ENCODE peak calls at places on chromosomes 6 and 20, in four cellular contexts. One of them, this sample, is unnamed.

GRCh38 chr6:109671721-109672120 is 19.3 kb downstream of the AK9 start:
- DNase-seq in MM.1S: no peak
- DNase-seq in esophagus squamous epithelium: no peak
- DNase-seq in mammary epithelial cell: no peak
- DNase-seq in this sample: no peak

GRCh38 chr20:25223179-25223661 is 24.7 kb upstream of the PYGB start:
- DNase-seq in MM.1S: no peak
- DNase-seq in esophagus squamous epithelium: no peak
- DNase-seq in mammary epithelial cell: peak; percentile 99
- DNase-seq in this sample: no peak

GRCh38 chr6:118097576-118097975 is 190.5 kb downstream of the SLC35F1 start:
- DNase-seq in MM.1S: no peak
- DNase-seq in esophagus squamous epithelium: no peak
- DNase-seq in mammary epithelial cell: no peak
- DNase-seq in this sample: no peak

GRCh38 chr6:28789553-28790083 is 134.2 kb downstream of the TRIM27 start:
- DNase-seq in MM.1S: no peak
- DNase-seq in esophagus squamous epithelium: no peak
- DNase-seq in mammary epithelial cell: peak; percentile 76
- DNase-seq in this sample: no peak

GRCh38 chr6:13702809-13703302 is 8.8 kb downstream of the RANBP9 start:
- DNase-seq in MM.1S: no peak
- DNase-seq in esophagus squamous epithelium: no peak
- DNase-seq in mammary epithelial cell: no peak
- DNase-seq in this sample: no peak

GRCh38 chr20:4959582-4959981 is 41.7 kb downstream of the SLC23A2 start:
- DNase-seq in MM.1S: no peak
- DNase-seq in esophagus squamous epithelium: no peak
- DNase-seq in mammary epithelial cell: no peak
- DNase-seq in this sample: no peak

GRCh38 chr6:160420253-160420968 is 72.2 kb downstream of the SLC22A3 start:
- DNase-seq in MM.1S: no peak
- DNase-seq in esophagus squamous epithelium: no peak
- DNase-seq in mammary epithelial cell: peak; percentile 47
- DNase-seq in this sample: no peak

GRCh38 chr20:3258429-3258828 is 19.4 kb upstream of the SLC4A11 start:
- DNase-seq in MM.1S: peak; percentile 3
- DNase-seq in esophagus squamous epithelium: no peak
- DNase-seq in mammary epithelial cell: no peak
- DNase-seq in this sample: no peak

GRCh38 chr20:52048365-52048764 is 143.2 kb downstream of the ZFP64 start:
- DNase-seq in MM.1S: no peak
- DNase-seq in esophagus squamous epithelium: no peak
- DNase-seq in mammary epithelial cell: no peak
- DNase-seq in this sample: no peak

GRCh38 chr6:135102191-135102590 is 47.6 kb upstream of the HBS1L start:
- DNase-seq in MM.1S: no peak
- DNase-seq in esophagus squamous epithelium: no peak
- DNase-seq in mammary epithelial cell: no peak
- DNase-seq in this sample: no peak
- H3K4me3 ChIP-seq in MM.1S: no peak overlapping the region
- H3K4me3 ChIP-seq in esophagus squamous epithelium: no peak overlapping the region
- H3K4me3 ChIP-seq in mammary epithelial cell: no peak overlapping the region
- H3K4me3 ChIP-seq in this sample: no peak overlapping the region

DNA sequence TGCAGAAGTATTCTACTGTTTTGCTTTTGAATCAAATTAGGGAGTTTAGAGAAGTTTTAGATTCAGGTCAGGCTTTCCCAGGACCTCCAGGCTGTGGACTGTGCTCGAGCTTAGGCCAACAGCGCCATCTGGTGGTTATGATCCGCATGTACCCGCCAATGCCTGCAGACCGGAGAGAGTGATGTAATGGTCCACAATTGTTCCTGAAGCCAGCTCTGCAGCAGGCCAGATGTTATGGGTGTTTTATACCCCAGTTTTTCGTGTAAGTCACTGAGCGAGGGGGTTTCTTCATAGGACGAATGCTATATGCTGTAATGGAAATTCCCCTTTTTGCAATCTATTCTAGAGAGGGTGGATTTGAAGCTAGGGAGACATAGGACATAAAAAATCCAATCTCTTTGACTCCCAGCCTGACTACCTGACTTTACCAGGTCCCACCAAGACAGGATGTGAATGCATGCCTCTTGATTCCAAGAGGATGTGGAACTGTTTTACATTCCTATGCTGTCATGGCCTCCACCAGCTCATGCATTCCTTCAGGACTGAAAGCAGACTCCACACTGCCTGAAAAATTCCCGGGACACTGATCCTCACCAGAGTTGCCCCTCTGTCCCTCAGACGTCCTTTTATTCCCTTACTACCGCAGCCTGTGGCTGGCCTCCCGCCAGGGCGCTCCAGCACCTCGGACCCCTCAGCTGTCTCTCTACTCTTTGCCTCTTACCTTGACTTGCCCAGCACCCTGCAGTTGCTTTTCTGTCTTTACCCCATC is 41.2 kb upstream of the LY86 start:
- DNase-seq in MM.1S: peak; percentile 88
- DNase-seq in esophagus squamous epithelium: peak; percentile 25
- DNase-seq in mammary epithelial cell: peak; percentile 71
- DNase-seq in this sample: peak; percentile 65
- H3K4me1 ChIP-seq in MM.1S: peaks cover 17% of the 10 kb centered on the region
- H3K4me1 ChIP-seq in esophagus squamous epithelium: peaks cover 13% of the 10 kb centered on the region
- H3K4me1 ChIP-seq in mammary epithelial cell: peaks cover 12% of the 10 kb centered on the region
- H3K4me1 ChIP-seq in this sample: peaks cover 12% of the 10 kb centered on the region

GRCh38 chr6:52664185-52664990 is 6.5 kb upstream of the TMEM14A start:
- DNase-seq in MM.1S: peak; percentile 96
- DNase-seq in esophagus squamous epithelium: peak; percentile 48
- DNase-seq in mammary epithelial cell: peak; percentile 88
- DNase-seq in this sample: peak; percentile 37
- H3K4me3 ChIP-seq in MM.1S: peak overlapping the region; percentile 92
- H3K4me3 ChIP-seq in esophagus squamous epithelium: peak overlapping the region; percentile 86
- H3K4me3 ChIP-seq in mammary epithelial cell: peak overlapping the region; percentile 70
- H3K4me3 ChIP-seq in this sample: peak overlapping the region; percentile 48

GRCh38 chr20:41299899-41300298 is 17.6 kb downstream of the ZHX3 start:
- DNase-seq in MM.1S: no peak
- DNase-seq in esophagus squamous epithelium: no peak
- DNase-seq in mammary epithelial cell: no peak
- DNase-seq in this sample: no peak
- H3K4me1 ChIP-seq in MM.1S: peaks cover 5% of the 10 kb centered on the region
- H3K4me1 ChIP-seq in esophagus squamous epithelium: peaks cover 12% of the 10 kb centered on the region
- H3K4me1 ChIP-seq in mammary epithelial cell: peaks cover 4% of the 10 kb centered on the region
- H3K4me1 ChIP-seq in this sample: no peaks in the 10 kb centered on the region

GRCh38 chr6:24664049-24664987 is 2.4 kb downstream of the TDP2 start:
- DNase-seq in MM.1S: no peak
- DNase-seq in esophagus squamous epithelium: no peak
- DNase-seq in mammary epithelial cell: no peak
- DNase-seq in this sample: no peak

GRCh38 chr6:24666616-24667377 is at the start of the genes ACOT13 and TDP2:
- DNase-seq in MM.1S: peak; percentile 97
- DNase-seq in esophagus squamous epithelium: peak; percentile 63
- DNase-seq in mammary epithelial cell: peak; percentile 96
- DNase-seq in this sample: peak; percentile 98

GRCh38 chr6:24668997-24669361 is 2.1 kb downstream of the ACOT13 start:
- DNase-seq in MM.1S: no peak
- DNase-seq in esophagus squamous epithelium: no peak
- DNase-seq in mammary epithelial cell: no peak
- DNase-seq in this sample: no peak

GRCh38 chr6:24666097-24666615 is 543 bp downstream of the TDP2 start:
- DNase-seq in MM.1S: peak; percentile 46
- DNase-seq in esophagus squamous epithelium: no peak
- DNase-seq in mammary epithelial cell: no peak
- DNase-seq in this sample: no peak

GRCh38 chr6:24667378-24667803 is 514 bp downstream of the ACOT13 start:
- DNase-seq in MM.1S: no peak
- DNase-seq in esophagus squamous epithelium: no peak
- DNase-seq in mammary epithelial cell: no peak
- DNase-seq in this sample: no peak
- H3K4me3 ChIP-seq in MM.1S: peak overlapping the region; percentile 87
- H3K4me3 ChIP-seq in esophagus squamous epithelium: peak overlapping the region; percentile 75
- H3K4me3 ChIP-seq in mammary epithelial cell: peak overlapping the region; percentile 69
- H3K4me3 ChIP-seq in this sample: peak overlapping the region; percentile 92

DNA sequence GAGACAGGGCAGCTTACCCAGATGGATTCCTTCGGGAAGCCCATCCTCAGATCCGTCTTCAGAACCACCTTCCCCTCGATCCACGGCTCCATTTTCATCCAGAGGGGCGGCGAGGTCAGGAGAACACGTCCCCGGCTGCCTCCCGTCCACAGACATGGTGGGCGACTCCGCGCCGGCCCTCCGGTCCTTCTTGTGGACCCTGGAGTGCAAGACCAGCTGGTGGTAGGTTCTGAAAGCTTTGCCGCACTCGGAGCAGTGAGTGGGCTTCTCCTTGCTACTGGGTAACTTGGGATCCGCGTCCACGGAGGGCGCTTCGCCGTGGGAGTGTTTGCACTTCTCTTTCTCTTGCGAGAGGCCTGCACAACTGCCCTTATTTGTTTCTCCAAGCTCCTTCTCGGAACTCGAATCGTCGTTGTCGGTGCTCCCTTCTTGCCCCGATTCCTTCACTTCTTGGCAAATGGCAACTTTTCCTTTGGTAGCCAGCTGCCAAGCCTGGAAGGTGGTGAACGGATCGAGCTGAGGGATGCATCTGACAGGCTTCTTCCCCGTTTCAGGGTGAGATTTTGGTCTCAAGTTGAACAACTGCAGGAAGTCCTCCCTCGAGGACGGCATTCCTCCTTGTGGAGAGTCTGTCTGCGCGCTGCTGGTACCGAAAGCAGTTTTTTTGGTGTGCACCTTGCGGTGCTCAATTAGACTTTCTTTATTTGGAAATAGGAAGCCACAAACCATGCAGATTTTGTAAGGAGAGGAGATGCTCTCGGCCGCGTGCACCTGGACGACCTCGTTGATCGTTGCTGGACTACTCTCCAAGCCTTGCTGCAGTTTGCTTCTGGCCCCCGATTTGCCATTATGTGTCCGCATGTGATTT is 12.0 kb downstream of the ZNF217 start:
- DNase-seq in MM.1S: peak; percentile 82
- DNase-seq in esophagus squamous epithelium: no peak
- DNase-seq in mammary epithelial cell: no peak
- DNase-seq in this sample: no peak
- H3K4me1 ChIP-seq in MM.1S: peaks cover 7% of the 10 kb centered on the region
- H3K4me1 ChIP-seq in esophagus squamous epithelium: peaks cover 59% of the 10 kb centered on the region
- H3K4me1 ChIP-seq in mammary epithelial cell: peaks cover 41% of the 10 kb centered on the region
- H3K4me1 ChIP-seq in this sample: peaks cover 99% of the 10 kb centered on the region

GRCh38 chr20:62364911-62365736 is 2.0 kb downstream of the LAMA5 start:
- DNase-seq in MM.1S: no peak
- DNase-seq in esophagus squamous epithelium: no peak
- DNase-seq in mammary epithelial cell: no peak
- DNase-seq in this sample: no peak
- H3K4me3 ChIP-seq in MM.1S: no peak overlapping the region
- H3K4me3 ChIP-seq in esophagus squamous epithelium: peak overlapping the region; percentile 87
- H3K4me3 ChIP-seq in mammary epithelial cell: peak overlapping the region; percentile 69
- H3K4me3 ChIP-seq in this sample: no peak overlapping the region

DNA sequence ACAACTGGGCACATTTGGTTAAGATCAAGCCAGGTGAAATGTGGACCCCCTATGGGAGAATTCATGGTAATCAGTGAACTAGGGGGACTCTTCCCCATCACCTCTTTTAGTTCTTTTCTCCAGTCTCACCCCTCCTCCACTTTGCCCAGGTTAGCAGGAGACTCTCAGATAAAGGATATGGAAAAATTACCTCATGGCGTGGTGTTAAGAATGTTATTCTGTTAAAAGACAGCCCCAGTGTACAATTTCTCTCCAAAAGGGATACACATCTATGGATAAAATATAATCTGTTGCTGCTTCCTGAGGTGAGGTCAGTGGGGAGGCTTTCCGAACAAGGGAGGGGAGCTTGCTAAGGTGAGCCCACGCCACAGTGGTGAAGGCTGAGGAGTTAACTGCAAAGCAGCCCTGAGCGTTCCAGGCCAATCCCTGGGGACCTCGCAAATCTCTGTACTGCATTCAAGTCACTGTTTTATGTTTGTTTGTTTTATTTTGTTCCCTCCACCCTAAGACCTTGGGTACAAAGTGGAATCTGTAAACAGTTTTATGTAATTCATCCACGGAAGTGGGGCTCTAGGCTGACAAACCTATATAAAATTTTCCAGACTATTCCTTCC is 52.0 kb downstream of the ADGRF1 start:
- DNase-seq in MM.1S: no peak
- DNase-seq in esophagus squamous epithelium: no peak
- DNase-seq in mammary epithelial cell: no peak
- DNase-seq in this sample: no peak
- H3K4me1 ChIP-seq in MM.1S: no peaks in the 10 kb centered on the region
- H3K4me1 ChIP-seq in esophagus squamous epithelium: no peaks in the 10 kb centered on the region
- H3K4me1 ChIP-seq in mammary epithelial cell: peaks cover 34% of the 10 kb centered on the region
- H3K4me1 ChIP-seq in this sample: no peaks in the 10 kb centered on the region

DNA sequence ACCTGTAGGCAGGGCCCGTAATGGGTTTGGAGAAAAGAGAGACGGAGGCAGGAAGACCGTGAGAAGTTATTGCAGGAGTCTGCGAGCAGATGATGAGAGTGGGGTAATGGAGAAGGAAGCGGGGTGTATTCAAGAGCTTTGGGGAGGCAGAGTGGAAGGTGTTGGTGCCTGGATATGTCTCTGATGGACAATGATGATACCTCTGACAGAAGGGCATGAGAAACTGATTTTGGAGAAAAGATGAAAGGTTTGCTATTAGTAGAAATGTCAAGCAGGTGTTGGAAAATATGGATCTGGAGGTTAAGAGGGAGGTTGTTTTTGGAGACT is 69.4 kb downstream of the CDC5L start:
- DNase-seq in MM.1S: no peak
- DNase-seq in esophagus squamous epithelium: no peak
- DNase-seq in mammary epithelial cell: no peak
- DNase-seq in this sample: no peak
- H3K4me3 ChIP-seq in MM.1S: no peak overlapping the region
- H3K4me3 ChIP-seq in esophagus squamous epithelium: peak overlapping the region; percentile 33
- H3K4me3 ChIP-seq in mammary epithelial cell: no peak overlapping the region
- H3K4me3 ChIP-seq in this sample: no peak overlapping the region

This sample was measured in CD4-positive, alpha-beta memory T cell.